ENCODE peak calls at places on chromosomes 4 and X, in seven cellular contexts. R is ascending aorta; M is IMR-90; W is ovary; O is cardiac muscle cell; E is CD8-positive, alpha-beta memory T cell; B is CD4-positive, alpha-beta T cell. K is an unnamed sample.

GRCh38 chr4:185726931-185727330 is 85.1 kb downstream of the SORBS2 start:
- DNase-seq in E (no peak), W (no peak), O (no peak), B (no peak), M (no peak), R (no peak), K (no peak)

GRCh38 chrX:78687586-78687985 is 28.5 kb upstream of the RTL3 start:
- DNase-seq in O (no peak), M (no peak), E (no peak), W (no peak), B (no peak), R (no peak), K (no peak)

GRCh38 chrX:50941638-50942037 is 31.1 kb downstream of the BMP15 start:
- DNase-seq in R (no peak), E (no peak), B (no peak), O (peak; percentile 0), W (no peak), M (no peak), K (no peak)

GRCh38 chrX:98452456-98452855 is 1568.7 kb downstream of the RPA4 start:
- DNase-seq in E (no peak), W (no peak), M (no peak), B (no peak), R (no peak), O (no peak), K (no peak)

GRCh38 chr4:79576480-79576803 is 168.4 kb upstream of the GK2 start:
- DNase-seq in B (no peak), W (no peak), R (no peak), M (peak; percentile 18), E (no peak), O (peak; percentile 68), K (no peak)

GRCh38 chrX:111352424-111352823 is 59.6 kb downstream of the DCX start:
- DNase-seq in E (no peak), W (no peak), O (peak; percentile 58), M (no peak), R (no peak), B (no peak), K (peak; percentile 1)

GRCh38 chr4:34043131-34043530 is 2201.2 kb downstream of the ARAP2 start:
- DNase-seq in B (no peak), M (no peak), R (no peak), E (no peak), O (peak; percentile 24), W (no peak), K (no peak)

GRCh38 chr4:182507808-182508207 is 264.6 kb downstream of the TENM3 start:
- DNase-seq in O (no peak), M (peak; percentile 35), W (no peak), B (no peak), E (no peak), R (no peak), K (no peak)

GRCh38 chr4:78732332-78733104 is 43.6 kb upstream of the BMP2K start:
- DNase-seq in B (no peak), R (no peak), E (no peak), O (no peak), M (no peak), W (no peak), K (no peak)

GRCh38 chr4:2961411-2962098 is 1.7 kb downstream of the NOP14 start:
- DNase-seq in E (no peak), W (no peak), R (no peak), M (no peak), O (no peak), B (no peak), K (no peak)

GRCh38 chr4:37936889-37937498 is 23.2 kb upstream of the PTTG2 start:
- DNase-seq in B (no peak), O (peak; percentile 6), M (no peak), W (no peak), R (no peak), E (no peak), K (peak; percentile 74)

GRCh38 chr4:153684182-153685073 is at the start of gene TLR2:
- DNase-seq in M (no peak), R (peak; percentile 22), E (peak; percentile 20), O (peak; percentile 26), W (peak; percentile 51), B (peak; percentile 48), K (peak; percentile 68)

DNA sequence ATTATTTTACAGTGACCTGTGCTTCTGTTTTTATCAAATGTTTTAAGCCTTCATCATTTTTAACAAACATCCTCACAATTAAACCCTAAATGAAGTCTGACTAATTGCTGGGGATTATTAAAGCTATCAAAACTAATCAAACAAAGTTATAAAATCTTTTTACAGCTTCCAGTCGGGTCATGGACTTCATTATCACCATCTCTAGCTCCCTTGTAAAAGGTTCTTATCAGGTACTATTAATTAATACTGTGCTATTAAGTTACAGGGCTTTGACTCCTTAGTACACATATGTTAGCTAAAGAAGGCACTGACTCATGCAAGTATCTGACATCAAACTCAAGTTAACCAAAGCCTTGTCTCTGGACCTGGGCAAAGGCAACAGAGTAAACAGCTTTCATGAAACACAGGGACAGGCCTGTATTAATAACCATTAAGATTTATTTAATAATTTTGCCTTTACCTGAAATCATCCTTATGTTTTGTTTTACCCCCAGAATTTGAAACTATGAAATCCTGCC is 7.9 kb upstream of the ADH4 start:
- DNase-seq in E (no peak), M (no peak), O (no peak), W (no peak), R (no peak), B (no peak), K (no peak)
- H3K27ac ChIP-seq in E (no peak overlapping the region), M (no peak overlapping the region), O (no peak overlapping the region), W (no peak overlapping the region), R (no peak overlapping the region), B (no peak overlapping the region), K (no peak overlapping the region)

GRCh38 chrX:65702956-65703355 is 35.5 kb downstream of the MSN start:
- DNase-seq in E (no peak), B (no peak), O (no peak), M (no peak), R (no peak), W (no peak), K (no peak)
- H3K27ac ChIP-seq in E (no peak overlapping the region), B (no peak overlapping the region), O (no peak overlapping the region), M (no peak overlapping the region), R (peak overlapping the region; percentile 85), W (no peak overlapping the region), K (peak overlapping the region; percentile 51)

GRCh38 chr4:173700650-173701049 is 170.6 kb upstream of the HAND2 start:
- DNase-seq in O (no peak), W (no peak), M (no peak), B (no peak), R (no peak), E (no peak), K (no peak)
- H3K27ac ChIP-seq in O (no peak overlapping the region), W (no peak overlapping the region), M (no peak overlapping the region), B (no peak overlapping the region), R (no peak overlapping the region), E (no peak overlapping the region), K (no peak overlapping the region)

GRCh38 chrX:130083107-130083490 is 27.2 kb downstream of the ELF4 start:
- DNase-seq in B (no peak), M (no peak), O (no peak), R (no peak), E (no peak), W (no peak), K (no peak)

GRCh38 chrX:130079824-130080406 is 30.4 kb downstream of the ELF4 start:
- DNase-seq in O (peak; percentile 84), W (peak; percentile 65), B (peak; percentile 53), R (no peak), E (peak; percentile 44), M (peak; percentile 75), K (peak; percentile 54)

GRCh38 chrX:130080791-130081367 is 29.4 kb downstream of the ELF4 start:
- DNase-seq in E (no peak), M (no peak), R (no peak), W (no peak), B (no peak), O (no peak), K (no peak)

GRCh38 chrX:130082244-130083106 is 27.8 kb downstream of the ELF4 start:
- DNase-seq in W (peak; percentile 50), R (no peak), B (peak; percentile 64), E (peak; percentile 50), M (no peak), O (peak; percentile 9), K (peak; percentile 9)

DNA sequence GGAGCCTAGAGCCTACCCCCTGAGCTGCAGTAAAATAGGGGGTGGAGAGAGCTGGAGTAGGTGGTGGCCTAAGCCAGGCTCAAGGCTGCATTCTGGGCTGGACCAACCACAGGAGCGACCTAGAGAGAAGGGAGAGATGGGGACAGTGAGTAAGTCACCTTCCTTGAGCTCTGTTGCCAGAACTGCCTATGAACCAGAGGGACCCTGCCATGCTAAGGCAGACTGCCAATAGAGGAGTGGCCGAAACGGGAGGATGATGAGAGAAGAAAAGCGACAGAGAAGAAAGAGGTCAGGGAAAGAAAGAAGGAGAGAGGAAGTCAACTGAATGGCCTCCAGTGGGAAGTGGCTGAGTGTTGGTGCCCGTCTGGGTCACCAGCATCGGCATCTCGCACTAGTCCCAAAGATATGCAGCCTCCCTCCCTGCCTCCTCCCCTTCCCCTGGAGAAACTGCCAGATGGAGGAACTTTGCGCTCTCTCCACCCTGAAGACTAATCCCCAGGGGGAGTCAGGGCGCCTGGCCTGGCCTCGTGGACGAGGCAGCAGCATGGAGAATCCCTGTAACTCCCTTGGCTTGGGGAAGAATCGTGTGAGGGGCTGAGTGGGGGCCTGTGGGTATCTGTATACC is 28.8 kb downstream of the ELF4 start:
- DNase-seq in R (no peak), E (no peak), W (no peak), M (no peak), O (no peak), B (no peak), K (no peak)
- H3K27ac ChIP-seq in R (peak overlapping the region; percentile 31), E (peak overlapping the region; percentile 54), W (no peak overlapping the region), M (no peak overlapping the region), O (no peak overlapping the region), B (peak overlapping the region; percentile 61), K (no peak overlapping the region)

DNA sequence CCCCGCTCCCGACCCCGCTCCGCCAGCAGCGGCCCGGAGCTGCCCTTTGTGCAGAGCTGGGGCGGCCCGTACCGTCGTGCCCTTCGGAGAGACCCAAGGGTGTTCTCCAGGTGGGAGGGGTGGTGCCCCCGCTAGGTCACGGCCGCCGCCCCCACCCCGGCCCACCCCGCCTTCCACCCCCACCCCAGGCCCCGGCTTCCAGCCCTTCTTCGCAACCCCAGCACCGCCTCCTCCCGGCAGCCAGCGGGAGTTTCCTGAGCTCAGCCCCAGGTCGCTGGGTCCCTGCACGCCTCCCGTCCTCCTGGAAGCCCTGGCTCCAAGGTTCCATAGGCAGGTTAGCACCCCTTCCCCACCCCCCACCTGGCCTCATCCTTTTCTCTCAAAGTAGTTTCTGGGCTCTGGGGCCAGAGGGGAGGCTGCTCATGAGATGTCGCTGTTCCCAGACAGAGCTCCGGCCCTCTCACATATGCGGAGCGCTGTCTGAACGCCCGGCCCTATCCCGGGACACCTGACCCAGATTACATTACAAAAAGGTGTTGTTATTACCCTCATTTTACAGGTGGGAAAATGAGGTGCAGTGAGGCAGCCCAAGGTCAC is 25.2 kb upstream of the FGFR3 start:
- DNase-seq in E (no peak), M (peak; percentile 8), W (no peak), B (no peak), O (peak; percentile 42), R (no peak), K (peak; percentile 22)
- H3K27ac ChIP-seq in E (no peak overlapping the region), M (no peak overlapping the region), W (no peak overlapping the region), B (no peak overlapping the region), O (no peak overlapping the region), R (no peak overlapping the region), K (no peak overlapping the region)

GRCh38 chr4:30941641-30942040 is 221.5 kb downstream of the PCDH7 start:
- DNase-seq in M (no peak), B (no peak), E (no peak), O (no peak), W (no peak), R (no peak), K (no peak)
- H3K27ac ChIP-seq in M (no peak overlapping the region), B (no peak overlapping the region), E (no peak overlapping the region), O (no peak overlapping the region), W (no peak overlapping the region), R (no peak overlapping the region), K (no peak overlapping the region)

K was measured in thyroid gland.